ENCODE peak calls at places on chromosomes 7 and 10, in ten cellular contexts. H is GM12865; J is H54; T is A172; U is activated CD8-positive, alpha-beta T cell treated with anti-CD3 and anti-CD28 coated beads, Interleukin-2, amount 10 ng/mL, durations not matched to agents 7 days and 5 days; E is cardiac muscle cell; A is posterior cingulate gyrus; W is stimulated activated CD4-positive, alpha-beta T cell treated with anti-CD3 and anti-CD28 coated beads, Interleukin-12 subunit alpha, Interleukin-12 subunit beta, amount 100 ng/mL, for 4 hours; B is NCI-H1092; O is GM03348. P is an unnamed sample.

GRCh38 chr7:156935250-156935649 is 14.3 kb upstream of the NOM1 start:
- DNase-seq in O (no peak), U (no peak), A (no peak), J (peak; percentile 59), B (no peak), H (no peak), E (no peak), T (no peak), W (no peak), P (no peak)

GRCh38 chr7:18175801-18176450 is 148.3 kb upstream of the PRPS1L1 start:
- DNase-seq in A (no peak), H (no peak), J (no peak), W (no peak), B (no peak), T (peak; percentile 70), O (peak; percentile 3), E (no peak), U (no peak), P (no peak)

GRCh38 chr10:122974034-122974433 is 6.2 kb upstream of the PSTK start:
- DNase-seq in J (no peak), A (no peak), H (no peak), U (no peak), T (no peak), O (no peak), W (no peak), E (no peak), B (no peak), P (no peak)

GRCh38 chr10:66752714-66753113 is 173.1 kb upstream of the LRRTM3 start:
- DNase-seq in T (peak; percentile 27), B (no peak), J (no peak), H (no peak), E (no peak), A (no peak), O (no peak), U (no peak), W (no peak), P (no peak)

GRCh38 chr7:31971049-31971665 is 99.0 kb downstream of the PDE1C start:
- DNase-seq in O (no peak), E (no peak), H (no peak), A (no peak), W (no peak), U (no peak), B (no peak), J (no peak), T (no peak), P (no peak)

GRCh38 chr7:151740180-151740845 is 136.6 kb downstream of the PRKAG2 start:
- DNase-seq in B (no peak), H (no peak), J (no peak), E (no peak), T (no peak), U (no peak), W (no peak), O (no peak), A (no peak), P (no peak)

GRCh38 chr10:100562008-100562672 is 26.4 kb downstream of the HIF1AN start:
- DNase-seq in W (peak; percentile 74), E (peak; percentile 87), T (no peak), H (peak; percentile 14), B (peak; percentile 36), U (peak; percentile 83), A (peak; percentile 46), O (peak; percentile 82), J (peak; percentile 54), P (peak; percentile 84)

GRCh38 chr10:110563132-110563531 is 4.4 kb upstream of the SMC3 start:
- DNase-seq in W (no peak), E (no peak), T (no peak), B (no peak), A (no peak), O (no peak), H (no peak), U (no peak), J (no peak), P (no peak)

GRCh38 chr7:47405921-47406765 is 175.8 kb downstream of the TNS3 start:
- DNase-seq in H (no peak), U (no peak), T (peak; percentile 34), J (no peak), A (no peak), O (peak; percentile 63), B (peak; percentile 6), W (no peak), E (no peak), P (no peak)

GRCh38 chr10:95660283-95660682 is 3.8 kb upstream of the ALDH18A1 start:
- DNase-seq in A (no peak), U (no peak), E (no peak), O (peak; percentile 39), H (no peak), T (peak; percentile 36), B (no peak), J (peak; percentile 12), W (no peak), P (no peak)

GRCh38 chr7:32163911-32164310 is 93.7 kb upstream of the PDE1C start:
- DNase-seq in J (no peak), H (no peak), T (no peak), A (no peak), U (no peak), B (no peak), E (no peak), W (no peak), O (no peak), P (no peak)

GRCh38 chr10:43065761-43066160 is 11.1 kb upstream of the RET start:
- DNase-seq in W (no peak), A (no peak), E (no peak), O (no peak), H (no peak), B (no peak), J (no peak), T (no peak), U (no peak), P (no peak)

GRCh38 chr7:158829021-158829341 is 328 bp downstream of the ESYT2 start:
- DNase-seq in A (no peak), U (peak; percentile 73), T (peak; percentile 38), O (no peak), E (peak; percentile 85), W (peak; percentile 59), H (peak; percentile 93), B (peak; percentile 62), J (peak; percentile 75), P (peak; percentile 73)

GRCh38 chr10:78812571-78813318 is 256.0 kb upstream of the ZMIZ1 start:
- DNase-seq in J (no peak), O (no peak), E (no peak), H (no peak), T (no peak), B (no peak), U (no peak), A (no peak), W (no peak), P (no peak)

GRCh38 chr10:128324058-128324457 is 197.8 kb upstream of the MKI67 start:
- DNase-seq in O (no peak), U (no peak), T (no peak), E (peak; percentile 64), B (no peak), A (no peak), J (no peak), W (no peak), H (peak; percentile 16), P (no peak)

GRCh38 chr7:108193593-108194498 is 63.7 kb upstream of the LAMB4 start:
- DNase-seq in A (no peak), E (no peak), B (peak; percentile 30), W (no peak), O (no peak), T (no peak), H (no peak), U (no peak), J (no peak), P (no peak)

GRCh38 chr7:139109983-139110411 is 477 bp upstream of the ZC3HAV1 start:
- DNase-seq in E (no peak), J (no peak), A (no peak), U (no peak), H (no peak), W (no peak), B (no peak), T (no peak), O (no peak), P (no peak)

GRCh38 chr10:71647526-71648354 is 71.8 kb downstream of the C10orf105 start:
- DNase-seq in U (no peak), O (peak; percentile 43), W (no peak), A (no peak), H (no peak), T (no peak), E (no peak), J (no peak), B (no peak), P (no peak)

GRCh38 chr10:10056958-10057357 is 960.7 kb upstream of the CELF2 start:
- DNase-seq in J (no peak), H (no peak), E (peak; percentile 10), B (no peak), U (no peak), T (no peak), O (peak; percentile 24), A (no peak), W (no peak), P (no peak)

GRCh38 chr10:124740374-124741280 is 3.6 kb downstream of the FAM53B start:
- DNase-seq in U (no peak), A (peak; percentile 64), J (no peak), H (peak; percentile 62), O (peak; percentile 65), W (no peak), B (no peak), T (no peak), E (no peak), P (peak; percentile 65)

GRCh38 chr10:48383393-48383792 is 76.9 kb downstream of the MAPK8 start:
- DNase-seq in U (no peak), W (no peak), H (no peak), A (no peak), E (no peak), B (no peak), J (no peak), O (peak; percentile 20), T (no peak), P (no peak)

GRCh38 chr10:6580279-6581029 is 378 bp upstream of the PRKCQ start:
- DNase-seq in H (peak; percentile 68), B (no peak), W (peak; percentile 91), O (peak; percentile 91), U (peak; percentile 88), E (peak; percentile 91), T (peak; percentile 19), J (peak; percentile 53), A (peak; percentile 79), P (peak; percentile 86)

GRCh38 chr10:96305019-96305418 is 785 bp downstream of the DNTT start:
- DNase-seq in O (no peak), H (no peak), E (no peak), B (no peak), U (no peak), J (no peak), W (no peak), A (no peak), T (no peak), P (no peak)

GRCh38 chr7:15309891-15310290 is 251.9 kb downstream of the AGMO start:
- DNase-seq in E (no peak), H (no peak), W (no peak), U (no peak), O (peak; percentile 27), B (peak; percentile 44), A (no peak), J (no peak), T (no peak), P (no peak)

GRCh38 chr7:82164813-82165212 is 278.8 kb downstream of the CACNA2D1 start:
- DNase-seq in W (no peak), E (no peak), B (peak; percentile 51), U (no peak), T (peak; percentile 13), H (no peak), O (peak; percentile 64), J (no peak), A (no peak), P (no peak)

GRCh38 chr7:18590744-18591340 is 95.3 kb downstream of the HDAC9 start:
- DNase-seq in H (peak; percentile 35), B (no peak), E (peak; percentile 24), T (peak; percentile 49), W (no peak), U (no peak), A (no peak), J (no peak), O (peak; percentile 55), P (no peak)

GRCh38 chr10:30751678-30752331 is 122.3 kb upstream of the LYZL2 start:
- DNase-seq in T (peak; percentile 64), E (peak; percentile 70), J (peak; percentile 69), W (peak; percentile 61), A (peak; percentile 81), O (peak; percentile 81), B (no peak), H (peak; percentile 90), U (no peak), P (peak; percentile 61)

GRCh38 chr7:70044525-70044924 is 446.2 kb downstream of the AUTS2 start:
- DNase-seq in A (no peak), T (no peak), O (no peak), J (no peak), B (no peak), H (no peak), E (no peak), U (no peak), W (no peak), P (no peak)